ENCODE peak calls at places on chromosomes 3 and 15, in nine cellular contexts. I is fibroblast of mammary gland, N is Peyer's patch, V is uterus, S is A549, R is small intestine, E is cardiac fibroblast, H is GM06990, L is HepG2. O is an unnamed sample.

GRCh38 chr15:62394079-62394478 is 229.0 kb upstream of the C2CD4B start:
- DNase-seq in H (no peak), L (no peak), R (no peak), N (no peak), E (peak; percentile 62), I (peak; percentile 77), V (no peak), S (no peak), O (no peak)

GRCh38 chr3:161602451-161602850 is 105.8 kb downstream of the OTOL1 start:
- DNase-seq in R (no peak), L (no peak), N (no peak), I (peak; percentile 70), H (no peak), V (no peak), E (peak; percentile 3), S (no peak), O (no peak)

GRCh38 chr3:139106013-139106932 is 61.6 kb upstream of the PRR23C start:
- DNase-seq in V (no peak), H (no peak), N (no peak), L (peak; percentile 49), E (no peak), I (no peak), R (peak; percentile 67), S (no peak), O (no peak)

GRCh38 chr3:107206141-107206540 is 171.1 kb upstream of the CCDC54 start:
- DNase-seq in H (no peak), L (peak; percentile 32), S (peak; percentile 51), R (peak; percentile 45), I (peak; percentile 80), N (no peak), E (peak; percentile 85), V (no peak), O (peak; percentile 90)

GRCh38 chr15:65460948-65461347 is 38.2 kb upstream of the IGDCC4 start:
- DNase-seq in E (peak; percentile 22), H (no peak), I (peak; percentile 54), L (no peak), S (no peak), R (no peak), V (no peak), N (no peak), O (peak; percentile 40)

GRCh38 chr15:39936187-39936586 is 2.3 kb downstream of the EIF2AK4 start:
- DNase-seq in N (no peak), V (no peak), E (peak; percentile 69), R (no peak), L (no peak), H (no peak), I (peak; percentile 80), S (no peak), O (no peak)

GRCh38 chr3:195556390-195556789 is 13.3 kb upstream of the PPP1R2 start:
- DNase-seq in S (peak; percentile 54), I (peak; percentile 28), H (no peak), R (no peak), E (peak; percentile 22), L (no peak), N (peak; percentile 45), V (no peak), O (peak; percentile 54)

GRCh38 chr3:124453221-124453620 is 277.0 kb upstream of the UMPS start:
- DNase-seq in I (no peak), S (no peak), H (no peak), N (no peak), R (no peak), V (no peak), L (no peak), E (no peak), O (no peak)

GRCh38 chr3:5197470-5198312 is 10.2 kb downstream of the EDEM1 start:
- DNase-seq in V (no peak), N (peak; percentile 46), I (peak; percentile 54), R (peak; percentile 32), E (peak; percentile 73), S (no peak), L (no peak), H (peak; percentile 68), O (peak; percentile 89)

GRCh38 chr3:140493271-140493670 is 184.6 kb upstream of the TRIM42 start:
- DNase-seq in L (no peak), V (no peak), R (no peak), H (no peak), N (no peak), E (no peak), I (no peak), S (no peak), O (no peak)

GRCh38 chr3:25556504-25556903 is 108.2 kb downstream of the TOP2B start:
- DNase-seq in N (no peak), R (no peak), L (no peak), S (peak; percentile 18), I (peak; percentile 15), E (peak; percentile 19), V (no peak), H (no peak), O (peak; percentile 47)

GRCh38 chr3:133973249-133973980 is 56.3 kb downstream of the SLCO2A1 start:
- DNase-seq in S (no peak), R (no peak), N (no peak), L (no peak), E (peak; percentile 24), I (peak; percentile 82), V (no peak), H (no peak), O (peak; percentile 23)

GRCh38 chr3:38843898-38844297 is 27.9 kb upstream of the SCN10A start:
- DNase-seq in N (no peak), I (peak; percentile 72), H (no peak), L (peak; percentile 34), V (no peak), R (no peak), E (peak; percentile 81), S (peak; percentile 46), O (peak; percentile 86)

GRCh38 chr3:170062769-170063168 is 25.0 kb downstream of the GPR160 start:
- DNase-seq in V (no peak), N (no peak), R (no peak), S (no peak), I (no peak), L (no peak), E (no peak), H (no peak), O (no peak)
- H3K4me3 ChIP-seq in V (no peak overlapping the region), N (no peak overlapping the region), R (no peak overlapping the region), S (no peak overlapping the region), I (no peak overlapping the region), L (no peak overlapping the region), E (no peak overlapping the region), H (no peak overlapping the region), O (no peak overlapping the region)

GRCh38 chr3:69738859-69739203 is 433 bp upstream of the MITF start:
- DNase-seq in V (no peak), E (no peak), S (no peak), L (no peak), N (no peak), I (no peak), H (no peak), R (no peak), O (no peak)

GRCh38 chr3:69739204-69740102 is at the start of gene MITF:
- DNase-seq in H (peak; percentile 82), V (peak; percentile 92), L (peak; percentile 68), R (peak; percentile 86), N (peak; percentile 44), I (peak; percentile 86), S (peak; percentile 89), E (peak; percentile 90), O (peak; percentile 94)

GRCh38 chr3:69740103-69741021 is 1.1 kb downstream of the MITF start:
- DNase-seq in E (no peak), R (peak; percentile 21), I (no peak), V (peak; percentile 64), L (no peak), H (peak; percentile 6), S (no peak), N (peak; percentile 17), O (no peak)

GRCh38 chr3:69743975-69744374 is 4.7 kb downstream of the MITF start:
- DNase-seq in L (no peak), I (no peak), H (no peak), N (no peak), E (no peak), V (no peak), S (no peak), R (no peak), O (no peak)

DNA sequence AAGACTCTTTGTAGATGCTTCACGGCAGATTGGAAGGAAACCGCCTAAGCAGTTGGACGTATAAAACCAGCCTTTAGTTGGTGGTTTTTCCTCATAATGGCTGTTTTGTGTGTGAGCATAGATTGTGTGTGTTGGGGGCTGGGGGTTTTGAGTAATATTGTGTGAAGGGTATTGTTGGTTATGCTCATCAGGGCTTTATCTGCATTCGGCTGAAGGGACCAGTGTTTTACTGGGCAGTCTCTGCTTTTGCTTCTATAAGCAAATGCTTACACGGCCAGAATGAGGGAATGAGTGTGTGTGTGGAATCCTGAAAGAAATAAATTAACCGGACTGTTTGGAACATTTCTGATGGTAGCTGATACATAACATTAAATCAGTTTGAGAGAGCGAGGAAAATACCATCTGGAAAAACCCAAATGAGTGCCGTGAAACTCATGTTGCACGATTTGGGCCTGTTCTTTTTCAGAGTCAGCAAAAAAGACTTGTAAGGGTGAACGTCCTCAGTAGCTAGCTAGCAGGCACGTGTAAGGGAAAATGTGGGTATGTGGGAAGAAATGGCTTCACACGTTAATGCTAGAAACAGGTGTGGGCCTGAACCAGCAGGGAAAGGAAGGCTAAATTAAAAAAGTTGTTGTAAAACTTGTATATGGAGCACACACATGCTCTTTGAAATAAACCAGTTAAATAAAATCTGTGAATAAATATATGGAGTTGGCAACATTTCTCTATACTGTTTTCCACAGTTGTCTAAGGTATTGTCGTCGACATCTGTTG is 2.0 kb downstream of the MITF start:
- DNase-seq in I (no peak), V (no peak), H (no peak), N (no peak), S (no peak), R (no peak), L (no peak), E (no peak), O (no peak)
- H3K4me3 ChIP-seq in I (peak overlapping the region; percentile 88), V (peak overlapping the region; percentile 97), H (no peak overlapping the region), N (peak overlapping the region; percentile 56), S (no peak overlapping the region), R (no peak overlapping the region), L (no peak overlapping the region), E (no peak overlapping the region), O (no peak overlapping the region)

DNA sequence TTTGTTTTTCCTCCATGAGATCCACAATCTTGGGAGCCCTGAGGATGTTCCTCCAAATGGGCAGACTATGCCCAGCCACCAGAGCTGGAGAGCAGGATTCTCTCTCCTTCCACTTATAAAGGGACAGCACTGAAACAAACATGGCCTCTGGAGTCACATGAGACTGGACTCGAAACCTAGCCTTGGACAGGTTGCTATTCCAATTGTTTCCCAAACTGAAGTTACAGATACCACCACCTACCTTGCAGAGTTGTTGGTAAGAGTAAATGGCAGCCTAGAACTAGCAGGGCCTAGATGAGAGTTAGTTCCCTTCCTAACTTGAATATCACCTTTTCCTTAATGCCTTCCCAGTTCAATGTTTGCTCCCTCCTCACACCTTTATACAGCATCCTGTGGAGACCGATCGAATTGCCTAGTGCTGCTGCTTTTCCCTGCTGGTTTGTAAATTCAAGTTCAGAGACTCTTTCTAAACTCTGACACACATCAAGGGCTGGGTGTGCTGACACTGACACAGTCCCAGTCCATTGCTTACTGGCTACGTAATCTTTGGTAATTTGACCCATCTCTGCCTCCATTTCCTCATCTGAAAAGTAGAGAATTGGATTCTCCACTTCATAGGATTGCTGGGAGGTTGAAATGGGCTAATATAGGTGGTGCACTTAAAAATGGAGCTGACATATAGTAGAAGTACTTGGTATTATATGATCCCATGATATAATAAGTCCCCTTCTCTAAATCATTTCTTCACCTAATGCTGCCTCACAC is 2.6 kb downstream of the IMP3 start:
- DNase-seq in I (no peak), R (no peak), E (no peak), N (no peak), H (no peak), L (no peak), V (no peak), S (no peak), O (no peak)
- H3K4me3 ChIP-seq in I (no peak overlapping the region), R (no peak overlapping the region), E (no peak overlapping the region), N (no peak overlapping the region), H (no peak overlapping the region), L (peak overlapping the region; percentile 87), V (no peak overlapping the region), S (peak overlapping the region; percentile 67), O (no peak overlapping the region)

GRCh38 chr3:73405853-73406252 is 218.9 kb downstream of the PDZRN3 start:
- DNase-seq in S (no peak), E (no peak), H (no peak), N (no peak), V (no peak), L (no peak), R (no peak), I (peak; percentile 77), O (no peak)
- H3K4me3 ChIP-seq in S (no peak overlapping the region), E (no peak overlapping the region), H (no peak overlapping the region), N (no peak overlapping the region), V (no peak overlapping the region), L (no peak overlapping the region), R (no peak overlapping the region), I (no peak overlapping the region), O (no peak overlapping the region)

O was measured in choroid plexus epithelial cell.